ENCODE peak calls at places on chromosome 21, in ten cellular contexts. One of them, this sample, is unnamed.

GRCh38 chr21:42056996-42057689 is 14.0 kb upstream of the UMODL1 start:
- DNase-seq in OCI-LY7: no peak
- DNase-seq in GM23338: peak; percentile 28
- DNase-seq in transverse colon: peak; percentile 81
- DNase-seq in cardiac muscle cell: no peak
- DNase-seq in PC-3: peak; percentile 95
- DNase-seq in endothelial cell of umbilical vein: peak; percentile 61
- DNase-seq in MM.1S: no peak
- DNase-seq in B cell: no peak
- DNase-seq in activated CD8-positive, alpha-beta T cell treated with anti-CD3 and anti-CD28 coated beads for 36 hours: no peak
- DNase-seq in this sample: no peak

GRCh38 chr21:27476696-27477095 is 509.8 kb upstream of the ADAMTS5 start:
- DNase-seq in OCI-LY7: no peak
- DNase-seq in MM.1S: no peak
- DNase-seq in B cell: no peak
- DNase-seq in activated CD8-positive, alpha-beta T cell treated with anti-CD3 and anti-CD28 coated beads for 36 hours: no peak
- DNase-seq in endothelial cell of umbilical vein: peak; percentile 28
- DNase-seq in cardiac muscle cell: no peak
- DNase-seq in GM23338: no peak
- DNase-seq in transverse colon: no peak
- DNase-seq in PC-3: no peak
- DNase-seq in this sample: no peak

GRCh38 chr21:26140185-26140584 is 30.4 kb downstream of the APP start:
- DNase-seq in endothelial cell of umbilical vein: peak; percentile 98
- DNase-seq in cardiac muscle cell: no peak
- DNase-seq in GM23338: no peak
- DNase-seq in B cell: no peak
- DNase-seq in PC-3: peak; percentile 98
- DNase-seq in activated CD8-positive, alpha-beta T cell treated with anti-CD3 and anti-CD28 coated beads for 36 hours: no peak
- DNase-seq in MM.1S: no peak
- DNase-seq in OCI-LY7: no peak
- DNase-seq in transverse colon: peak; percentile 44
- DNase-seq in this sample: no peak

GRCh38 chr21:25952306-25952705 is 217.5 kb downstream of the GABPA start:
- DNase-seq in transverse colon: no peak
- DNase-seq in MM.1S: no peak
- DNase-seq in OCI-LY7: no peak
- DNase-seq in PC-3: no peak
- DNase-seq in endothelial cell of umbilical vein: peak; percentile 91
- DNase-seq in activated CD8-positive, alpha-beta T cell treated with anti-CD3 and anti-CD28 coated beads for 36 hours: no peak
- DNase-seq in GM23338: no peak
- DNase-seq in B cell: no peak
- DNase-seq in cardiac muscle cell: no peak
- DNase-seq in this sample: no peak

GRCh38 chr21:44596068-44596725 is 3.9 kb upstream of the KRTAP10-6 start:
- DNase-seq in PC-3: peak; percentile 88
- DNase-seq in GM23338: no peak
- DNase-seq in MM.1S: no peak
- DNase-seq in B cell: no peak
- DNase-seq in cardiac muscle cell: no peak
- DNase-seq in OCI-LY7: no peak
- DNase-seq in endothelial cell of umbilical vein: no peak
- DNase-seq in transverse colon: no peak
- DNase-seq in activated CD8-positive, alpha-beta T cell treated with anti-CD3 and anti-CD28 coated beads for 36 hours: no peak
- DNase-seq in this sample: no peak

GRCh38 chr21:17146426-17146825 is 366.4 kb upstream of the CXADR start:
- DNase-seq in PC-3: no peak
- DNase-seq in activated CD8-positive, alpha-beta T cell treated with anti-CD3 and anti-CD28 coated beads for 36 hours: no peak
- DNase-seq in B cell: no peak
- DNase-seq in cardiac muscle cell: no peak
- DNase-seq in MM.1S: no peak
- DNase-seq in endothelial cell of umbilical vein: no peak
- DNase-seq in OCI-LY7: no peak
- DNase-seq in GM23338: peak; percentile 36
- DNase-seq in transverse colon: no peak
- DNase-seq in this sample: no peak

GRCh38 chr21:26473471-26473870 is 99.6 kb downstream of the CYYR1 start:
- DNase-seq in PC-3: no peak
- DNase-seq in activated CD8-positive, alpha-beta T cell treated with anti-CD3 and anti-CD28 coated beads for 36 hours: peak; percentile 2
- DNase-seq in cardiac muscle cell: no peak
- DNase-seq in B cell: no peak
- DNase-seq in GM23338: no peak
- DNase-seq in transverse colon: no peak
- DNase-seq in MM.1S: no peak
- DNase-seq in endothelial cell of umbilical vein: no peak
- DNase-seq in OCI-LY7: no peak
- DNase-seq in this sample: no peak

GRCh38 chr21:44932366-44933181 is 7.3 kb upstream of the SLX9 start:
- DNase-seq in transverse colon: peak; percentile 47
- DNase-seq in activated CD8-positive, alpha-beta T cell treated with anti-CD3 and anti-CD28 coated beads for 36 hours: peak; percentile 77
- DNase-seq in GM23338: no peak
- DNase-seq in OCI-LY7: peak; percentile 42
- DNase-seq in cardiac muscle cell: peak; percentile 56
- DNase-seq in B cell: peak; percentile 72
- DNase-seq in endothelial cell of umbilical vein: no peak
- DNase-seq in MM.1S: no peak
- DNase-seq in PC-3: peak; percentile 56
- DNase-seq in this sample: peak; percentile 88

GRCh38 chr21:44012474-44013379 is 618 bp downstream of the TRAPPC10 start:
- DNase-seq in cardiac muscle cell: peak; percentile 70
- DNase-seq in B cell: peak; percentile 81
- DNase-seq in endothelial cell of umbilical vein: peak; percentile 24
- DNase-seq in MM.1S: peak; percentile 93
- DNase-seq in OCI-LY7: peak; percentile 89
- DNase-seq in GM23338: peak; percentile 85
- DNase-seq in transverse colon: peak; percentile 83
- DNase-seq in PC-3: peak; percentile 32
- DNase-seq in activated CD8-positive, alpha-beta T cell treated with anti-CD3 and anti-CD28 coated beads for 36 hours: peak; percentile 92
- DNase-seq in this sample: peak; percentile 91

GRCh38 chr21:33198346-33199135 is 31.2 kb upstream of the IFNAR2 start:
- DNase-seq in GM23338: no peak
- DNase-seq in transverse colon: peak; percentile 35
- DNase-seq in endothelial cell of umbilical vein: no peak
- DNase-seq in B cell: no peak
- DNase-seq in OCI-LY7: no peak
- DNase-seq in cardiac muscle cell: no peak
- DNase-seq in PC-3: no peak
- DNase-seq in MM.1S: no peak
- DNase-seq in activated CD8-positive, alpha-beta T cell treated with anti-CD3 and anti-CD28 coated beads for 36 hours: no peak
- DNase-seq in this sample: no peak

GRCh38 chr21:41703857-41704501 is 62.9 kb downstream of the RIPK4 start:
- DNase-seq in transverse colon: peak; percentile 87
- DNase-seq in OCI-LY7: no peak
- DNase-seq in endothelial cell of umbilical vein: no peak
- DNase-seq in B cell: no peak
- DNase-seq in PC-3: peak; percentile 98
- DNase-seq in MM.1S: peak; percentile 51
- DNase-seq in cardiac muscle cell: no peak
- DNase-seq in activated CD8-positive, alpha-beta T cell treated with anti-CD3 and anti-CD28 coated beads for 36 hours: no peak
- DNase-seq in GM23338: no peak
- DNase-seq in this sample: no peak

GRCh38 chr21:36915014-36915700 is 51.3 kb downstream of the HLCS start:
- DNase-seq in B cell: no peak
- DNase-seq in endothelial cell of umbilical vein: no peak
- DNase-seq in PC-3: no peak
- DNase-seq in cardiac muscle cell: no peak
- DNase-seq in transverse colon: no peak
- DNase-seq in OCI-LY7: no peak
- DNase-seq in GM23338: no peak
- DNase-seq in activated CD8-positive, alpha-beta T cell treated with anti-CD3 and anti-CD28 coated beads for 36 hours: no peak
- DNase-seq in MM.1S: no peak
- DNase-seq in this sample: no peak

DNA sequence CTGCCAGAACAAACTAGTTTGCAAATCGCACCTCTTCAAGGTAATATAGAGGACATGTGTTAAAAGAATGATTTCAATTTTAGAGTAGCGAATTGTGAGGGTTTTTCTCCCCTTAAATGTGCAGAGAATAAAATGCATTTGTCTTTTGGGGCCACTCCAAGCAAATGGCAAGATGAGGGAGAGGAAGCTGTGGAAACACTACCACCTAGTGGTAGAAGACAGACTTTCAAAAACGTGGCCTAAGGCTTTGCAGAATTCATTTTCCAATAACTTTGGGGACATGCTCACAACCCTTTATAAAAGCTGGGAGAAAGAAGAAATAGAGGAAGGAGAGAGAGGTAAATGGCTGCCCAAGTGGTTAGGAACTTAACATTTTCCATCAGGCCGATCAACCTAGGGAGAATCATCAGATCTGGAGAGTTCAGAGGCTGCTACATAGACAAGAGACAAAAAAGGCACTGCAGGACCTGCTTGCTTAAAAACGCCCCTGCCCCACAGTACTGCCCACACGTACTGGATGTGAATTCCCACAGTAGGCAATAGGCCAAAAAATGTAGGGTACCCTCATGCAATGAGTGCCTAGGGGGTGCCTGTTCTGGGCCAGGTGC is 15.7 kb upstream of the RCAN1 start:
- DNase-seq in B cell: no peak
- DNase-seq in activated CD8-positive, alpha-beta T cell treated with anti-CD3 and anti-CD28 coated beads for 36 hours: peak; percentile 33
- DNase-seq in endothelial cell of umbilical vein: peak; percentile 62
- DNase-seq in PC-3: peak; percentile 74
- DNase-seq in cardiac muscle cell: peak; percentile 70
- DNase-seq in OCI-LY7: peak; percentile 64
- DNase-seq in transverse colon: no peak
- DNase-seq in GM23338: peak; percentile 70
- DNase-seq in MM.1S: peak; percentile 82
- DNase-seq in this sample: peak; percentile 56
- TF ChIP-seq CTCF in B cell: peak; percentile 93
- TF ChIP-seq CTCF in activated CD8-positive, alpha-beta T cell treated with anti-CD3 and anti-CD28 coated beads for 36 hours: peak; percentile 93
- TF ChIP-seq CTCF in endothelial cell of umbilical vein: peak; percentile 54
- TF ChIP-seq CTCF in PC-3: peak; percentile 91
- TF ChIP-seq CTCF in cardiac muscle cell: peak; percentile 77
- TF ChIP-seq CTCF in OCI-LY7: peak; percentile 95
- TF ChIP-seq CTCF in transverse colon: peak; percentile 81
- TF ChIP-seq CTCF in GM23338: peak; percentile 85
- TF ChIP-seq CTCF in MM.1S: peak; percentile 97
- TF ChIP-seq CTCF in this sample: peak; percentile 82

DNA sequence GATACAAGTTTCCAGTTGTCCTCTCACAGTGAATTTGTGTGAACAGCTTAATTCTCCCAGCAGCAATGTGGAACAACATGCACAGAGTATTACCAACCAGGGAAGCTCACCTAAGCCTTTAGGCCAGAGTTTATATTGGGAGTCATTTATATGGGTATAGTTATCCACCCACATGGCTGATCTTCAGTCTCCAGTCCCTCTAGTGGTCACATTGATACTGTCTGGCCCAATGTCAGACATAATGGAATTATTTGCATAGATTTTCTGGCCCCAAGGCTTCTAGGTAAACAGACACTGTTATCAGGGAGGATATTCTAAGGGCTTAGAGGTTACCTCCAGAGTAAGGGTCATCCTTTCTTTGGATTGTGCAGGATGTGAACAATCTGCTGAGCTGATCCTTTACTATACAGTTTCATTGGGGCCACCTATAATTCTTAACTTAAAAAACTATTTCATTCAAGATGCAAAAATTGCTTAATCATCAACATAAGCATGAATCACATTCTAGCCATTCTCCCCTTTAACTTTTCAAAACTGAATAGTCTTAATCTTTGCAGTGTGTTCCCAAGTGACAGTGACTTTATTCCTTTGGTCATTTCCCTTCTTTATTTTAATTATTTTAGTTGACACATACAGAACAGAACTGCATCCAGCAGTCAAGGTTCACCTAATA is 210.9 kb downstream of the LTN1 start:
- DNase-seq in GM23338: peak; percentile 51
- DNase-seq in cardiac muscle cell: peak; percentile 6
- DNase-seq in transverse colon: no peak
- DNase-seq in endothelial cell of umbilical vein: peak; percentile 29
- DNase-seq in activated CD8-positive, alpha-beta T cell treated with anti-CD3 and anti-CD28 coated beads for 36 hours: peak; percentile 23
- DNase-seq in MM.1S: peak; percentile 30
- DNase-seq in PC-3: peak; percentile 72
- DNase-seq in OCI-LY7: peak; percentile 20
- DNase-seq in B cell: no peak
- DNase-seq in this sample: no peak
- TF ChIP-seq CTCF in GM23338: peak; percentile 34
- TF ChIP-seq CTCF in cardiac muscle cell: peak; percentile 69
- TF ChIP-seq CTCF in transverse colon: peak; percentile 23
- TF ChIP-seq CTCF in endothelial cell of umbilical vein: peak; percentile 54
- TF ChIP-seq CTCF in activated CD8-positive, alpha-beta T cell treated with anti-CD3 and anti-CD28 coated beads for 36 hours: peak; percentile 50
- TF ChIP-seq CTCF in MM.1S: peak; percentile 51
- TF ChIP-seq CTCF in PC-3: peak; percentile 85
- TF ChIP-seq CTCF in OCI-LY7: peak; percentile 70
- TF ChIP-seq CTCF in B cell: peak; percentile 26
- TF ChIP-seq CTCF in this sample: peak; percentile 16

DNA sequence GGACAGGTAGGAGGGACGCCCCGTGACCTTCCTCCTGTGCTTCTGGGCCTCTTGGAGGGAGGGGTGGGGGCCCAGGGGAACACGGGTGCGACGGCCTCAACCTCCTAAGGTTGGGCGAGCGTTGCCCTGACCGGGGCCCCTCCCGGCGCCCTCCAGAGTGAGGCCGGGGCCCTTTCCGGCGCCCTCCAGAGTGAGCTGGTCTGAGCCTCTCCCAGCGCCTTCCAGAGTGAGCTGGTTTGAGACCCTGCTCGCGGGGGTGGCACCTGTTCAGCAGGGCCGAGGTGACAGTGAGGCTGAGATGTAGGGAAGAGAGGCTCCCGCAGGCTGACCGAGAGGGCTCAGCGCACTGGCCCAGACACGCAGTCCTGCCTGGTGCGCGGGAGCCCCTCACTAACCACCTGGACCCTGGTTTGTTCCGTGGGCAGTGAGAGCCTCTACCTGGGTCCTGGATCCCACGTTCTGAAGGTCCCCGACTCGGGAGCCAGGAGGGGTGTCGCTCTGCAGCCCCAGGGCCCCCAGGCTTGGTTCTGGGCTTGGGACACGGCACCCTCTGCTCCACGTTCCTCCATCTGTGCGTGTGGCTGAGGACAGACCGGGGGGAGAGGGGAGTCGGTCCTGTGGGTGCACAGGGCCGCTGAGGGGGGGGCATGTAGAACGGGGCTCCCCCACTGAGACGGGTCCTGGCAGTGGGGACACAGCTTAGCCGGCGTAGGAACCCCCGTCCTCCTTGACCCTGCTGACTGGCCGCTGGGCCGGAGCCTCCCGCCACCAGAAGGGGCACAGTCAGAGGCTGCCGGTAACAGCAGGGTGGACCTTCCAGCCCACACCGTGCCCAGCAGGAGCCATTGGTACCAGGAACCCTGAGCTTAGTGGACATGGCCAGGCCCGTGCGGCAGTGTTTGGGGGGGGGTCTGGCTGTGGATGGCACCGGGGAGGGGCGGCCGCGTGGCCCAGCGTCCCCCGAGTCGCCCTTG is 1.5 kb downstream of the COL6A1 start:
- DNase-seq in OCI-LY7: no peak
- DNase-seq in PC-3: peak; percentile 19
- DNase-seq in endothelial cell of umbilical vein: no peak
- DNase-seq in B cell: no peak
- DNase-seq in cardiac muscle cell: no peak
- DNase-seq in GM23338: no peak
- DNase-seq in MM.1S: no peak
- DNase-seq in transverse colon: peak; percentile 11
- DNase-seq in activated CD8-positive, alpha-beta T cell treated with anti-CD3 and anti-CD28 coated beads for 36 hours: peak; percentile 2
- DNase-seq in this sample: no peak
- TF ChIP-seq CTCF in OCI-LY7: no peak
- TF ChIP-seq CTCF in PC-3: no peak
- TF ChIP-seq CTCF in endothelial cell of umbilical vein: no peak
- TF ChIP-seq CTCF in B cell: no peak
- TF ChIP-seq CTCF in cardiac muscle cell: no peak
- TF ChIP-seq CTCF in GM23338: no peak
- TF ChIP-seq CTCF in MM.1S: no peak
- TF ChIP-seq CTCF in transverse colon: no peak
- TF ChIP-seq CTCF in activated CD8-positive, alpha-beta T cell treated with anti-CD3 and anti-CD28 coated beads for 36 hours: no peak
- TF ChIP-seq CTCF in this sample: no peak

GRCh38 chr21:38807481-38807880 is 1.8 kb downstream of the ETS2 start:
- DNase-seq in OCI-LY7: no peak
- DNase-seq in MM.1S: no peak
- DNase-seq in activated CD8-positive, alpha-beta T cell treated with anti-CD3 and anti-CD28 coated beads for 36 hours: no peak
- DNase-seq in transverse colon: no peak
- DNase-seq in endothelial cell of umbilical vein: peak; percentile 44
- DNase-seq in PC-3: no peak
- DNase-seq in B cell: no peak
- DNase-seq in cardiac muscle cell: no peak
- DNase-seq in GM23338: no peak
- DNase-seq in this sample: no peak
- TF ChIP-seq CTCF in OCI-LY7: no peak
- TF ChIP-seq CTCF in MM.1S: no peak
- TF ChIP-seq CTCF in activated CD8-positive, alpha-beta T cell treated with anti-CD3 and anti-CD28 coated beads for 36 hours: no peak
- TF ChIP-seq CTCF in transverse colon: no peak
- TF ChIP-seq CTCF in endothelial cell of umbilical vein: no peak
- TF ChIP-seq CTCF in PC-3: no peak
- TF ChIP-seq CTCF in B cell: no peak
- TF ChIP-seq CTCF in cardiac muscle cell: no peak
- TF ChIP-seq CTCF in GM23338: no peak
- TF ChIP-seq CTCF in this sample: no peak

This sample was measured in GM13977.